ENCODE peak calls at places on chromosomes 5 and 9, in eight cellular contexts. F, O, E, B, K, U, D and G are unnamed samples.

GRCh38 chr9:110125207-110125751 is 82.7 kb downstream of the C9orf152 start:
- DNase-seq in F (peak), O (peak), E (no peak), B (peak), K (peak), U (no peak), D (peak), G (peak)

GRCh38 chr5:119275146-119275872 is 80.5 kb upstream of the TNFAIP8 start:
- DNase-seq in F (peak), O (peak), E (no peak), B (no peak), K (no peak), U (no peak), D (no peak), G (no peak)

GRCh38 chr9:109640232-109641078 is 139.5 kb upstream of the PALM2AKAP2 start:
- DNase-seq in F (no peak), O (peak), E (no peak), B (peak), K (peak), U (peak), D (peak), G (peak)

GRCh38 chr5:52725065-52725746 is 62.5 kb upstream of the ITGA1 start:
- DNase-seq in F (peak), O (no peak), E (no peak), B (no peak), K (no peak), U (peak), D (no peak), G (no peak)

GRCh38 chr5:176382721-176383120 is 5.7 kb downstream of the NOP16 start:
- DNase-seq in F (no peak), O (no peak), E (no peak), B (no peak), K (no peak), U (no peak), D (no peak), G (no peak)

GRCh38 chr5:159337291-159337974 is 7.1 kb upstream of the IL12B start:
- DNase-seq in F (peak), O (no peak), E (no peak), B (no peak), K (no peak), U (peak), D (no peak), G (no peak)

GRCh38 chr5:37005946-37006540 is 129.5 kb downstream of the NIPBL start:
- DNase-seq in F (peak), O (peak), E (no peak), B (no peak), K (no peak), U (no peak), D (peak), G (no peak)

GRCh38 chr5:139745121-139745799 is 50.3 kb upstream of the PSD2 start:
- DNase-seq in F (no peak), O (peak), E (no peak), B (peak), K (peak), U (peak), D (no peak), G (peak)

GRCh38 chr5:103224118-103224893 is 34.3 kb upstream of the MACIR start:
- DNase-seq in F (peak), O (peak), E (no peak), B (no peak), K (no peak), U (peak), D (peak), G (peak)

GRCh38 chr5:170434953-170435605 is 45.9 kb upstream of the KCNMB1 start:
- DNase-seq in F (no peak), O (peak), E (peak), B (peak), K (peak), U (peak), D (peak), G (peak)

GRCh38 chr5:134451618-134452505 is 40.2 kb upstream of the CDKN2AIPNL start:
- DNase-seq in F (peak), O (peak), E (no peak), B (peak), K (peak), U (no peak), D (no peak), G (no peak)

GRCh38 chr5:73288803-73289720 is 116.1 kb downstream of the TMEM174 start:
- DNase-seq in F (no peak), O (no peak), E (no peak), B (no peak), K (no peak), U (no peak), D (peak), G (no peak)

GRCh38 chr9:130732793-130733221 is 39.2 kb downstream of the EXOSC2 start:
- DNase-seq in F (no peak), O (no peak), E (no peak), B (no peak), K (no peak), U (no peak), D (no peak), G (no peak)

GRCh38 chr5:72138943-72139467 is 31.7 kb downstream of the MAP1B start:
- DNase-seq in F (peak), O (no peak), E (no peak), B (no peak), K (no peak), U (peak), D (no peak), G (no peak)

GRCh38 chr9:33381231-33381791 is 21.1 kb downstream of the AQP7 start:
- DNase-seq in F (no peak), O (no peak), E (no peak), B (no peak), K (no peak), U (no peak), D (peak), G (peak)